ENCODE peak calls at places on chromosome 9, in six cellular contexts. D is iPS DF 6.9; X is fibroblast of lung; J is stimulated activated CD8-positive, alpha-beta memory T cell treated with anti-CD3 and anti-CD28 coated beads, Interleukin-7, amount 100 ng/mL, for 4 hours; S is neural progenitor cell; G is T47D. C is an unnamed sample.

GRCh38 chr9:109319631-109320233 is 1.1 kb downstream of the EPB41L4B start:
- DNase-seq in D (no peak), G (no peak), J (no peak), X (no peak), S (peak; percentile 49), C (peak; percentile 42)

GRCh38 chr9:89507626-89508025 is 9.7 kb upstream of the SEMA4D start:
- DNase-seq in D (no peak), G (no peak), X (no peak), S (no peak), J (no peak), C (no peak)

GRCh38 chr9:99819123-99819483 is 2.6 kb upstream of the NR4A3 start:
- DNase-seq in G (no peak), X (no peak), D (no peak), S (no peak), J (no peak), C (no peak)

GRCh38 chr9:89916001-89916635 is 311.3 kb downstream of the GADD45G start:
- DNase-seq in J (no peak), X (no peak), S (peak; percentile 15), G (no peak), D (no peak), C (no peak)

GRCh38 chr9:128494108-128494742 is 10.3 kb upstream of the GLE1 start:
- DNase-seq in D (no peak), S (no peak), J (no peak), X (peak; percentile 12), G (no peak), C (peak; percentile 40)

GRCh38 chr9:27591093-27591492 is 17.8 kb upstream of the C9orf72 start:
- DNase-seq in G (no peak), S (no peak), D (no peak), X (peak; percentile 6), J (no peak), C (no peak)

GRCh38 chr9:110452227-110452801 is 114.7 kb upstream of the TXNDC8 start:
- DNase-seq in D (no peak), G (no peak), S (peak; percentile 13), J (no peak), X (peak; percentile 43), C (no peak)

GRCh38 chr9:98654247-98654646 is 54.5 kb downstream of the GABBR2 start:
- DNase-seq in X (peak; percentile 55), S (no peak), D (no peak), G (no peak), J (no peak), C (no peak)

GRCh38 chr9:132027752-132028666 is 51.7 kb downstream of the MED27 start:
- DNase-seq in G (no peak), S (no peak), X (no peak), D (no peak), J (no peak), C (no peak)

GRCh38 chr9:77011973-77012817 is 7.3 kb upstream of the FOXB2 start:
- DNase-seq in S (peak; percentile 90), J (no peak), X (peak; percentile 55), D (no peak), G (no peak), C (peak; percentile 75)

GRCh38 chr9:108270041-108270440 is 585.7 kb downstream of the ACTL7B start:
- DNase-seq in G (no peak), D (no peak), J (no peak), S (no peak), X (no peak), C (no peak)

GRCh38 chr9:72462340-72462739 is 59.1 kb upstream of the TMC1 start:
- DNase-seq in G (no peak), S (no peak), D (no peak), X (no peak), J (no peak), C (no peak)

GRCh38 chr9:91992636-91993035 is 42.6 kb upstream of the ROR2 start:
- DNase-seq in X (peak; percentile 54), S (no peak), J (no peak), D (no peak), G (no peak), C (no peak)

GRCh38 chr9:87678650-87679355 is 47.1 kb upstream of the CTSL start:
- DNase-seq in J (no peak), S (peak; percentile 80), D (peak; percentile 68), G (peak; percentile 39), X (peak; percentile 83), C (peak; percentile 67)

GRCh38 chr9:133691659-133692363 is 46.3 kb downstream of the SARDH start:
- DNase-seq in G (no peak), D (no peak), S (no peak), J (no peak), X (no peak), C (no peak)

GRCh38 chr9:1454211-1454979 is 404.2 kb downstream of the DMRT2 start:
- DNase-seq in J (no peak), G (peak; percentile 6), X (no peak), S (no peak), D (no peak), C (no peak)

GRCh38 chr9:121887553-121888437 is 205.3 kb downstream of the TTLL11 start:
- DNase-seq in X (no peak), J (no peak), G (no peak), S (no peak), D (no peak), C (no peak)

GRCh38 chr9:4086119-4087088 is 213.5 kb downstream of the GLIS3 start:
- DNase-seq in S (no peak), G (no peak), X (peak; percentile 33), D (no peak), J (no peak), C (no peak)

GRCh38 chr9:73219985-73220626 is 68.4 kb downstream of the ANXA1 start:
- DNase-seq in X (peak; percentile 50), G (no peak), D (no peak), S (no peak), J (no peak), C (no peak)

GRCh38 chr9:120705174-120705573 is 9.1 kb downstream of the MEGF9 start:
- DNase-seq in D (no peak), G (no peak), J (no peak), S (no peak), X (no peak), C (no peak)

GRCh38 chr9:129525781-129526180 is 95.1 kb downstream of the C9orf50 start:
- DNase-seq in J (no peak), G (no peak), X (no peak), D (no peak), S (no peak), C (no peak)

GRCh38 chr9:123997665-123998277 is 13.8 kb upstream of the LHX2 start:
- DNase-seq in G (no peak), J (no peak), D (no peak), X (no peak), S (peak; percentile 64), C (peak; percentile 73)

GRCh38 chr9:5326893-5327548 is 12.7 kb downstream of the RLN1 start:
- DNase-seq in J (no peak), S (peak; percentile 87), X (peak; percentile 35), D (peak; percentile 78), G (no peak), C (peak; percentile 38)

GRCh38 chr9:130240410-130241197 is 25.0 kb upstream of the HMCN2 start:
- DNase-seq in J (no peak), S (peak; percentile 77), G (peak; percentile 83), D (no peak), X (peak; percentile 72), C (peak; percentile 66)

GRCh38 chr9:76373173-76373771 is 21.0 kb downstream of the RFK start:
- DNase-seq in X (peak; percentile 85), J (no peak), G (no peak), S (no peak), D (no peak), C (no peak)

GRCh38 chr9:31996331-31996730 is 388.1 kb upstream of the ACO1 start:
- DNase-seq in J (no peak), D (peak; percentile 9), X (no peak), G (no peak), S (peak; percentile 18), C (no peak)